ENCODE peak calls at places on chromosomes 6 and 20, in four cellular contexts. Y is GM12878, P is HL-60, N is K562. O is an unnamed sample.

GRCh38 chr6:52499026-52499425 is 77.8 kb downstream of the TRAM2 start:
- DNase-seq in Y (no peak), P (no peak), N (no peak), O (no peak)

GRCh38 chr6:75236630-75237029 is 7.0 kb downstream of the COX7A2 start:
- DNase-seq in Y (no peak), N (no peak), P (no peak), O (no peak)

GRCh38 chr6:38499046-38499445 is 140.7 kb downstream of the BTBD9 start:
- DNase-seq in N (no peak), Y (no peak), P (no peak), O (no peak)

GRCh38 chr6:111626446-111626845 is 20.8 kb upstream of the TRAF3IP2 start:
- DNase-seq in Y (no peak), N (no peak), P (no peak), O (no peak)

GRCh38 chr6:117078624-117079023 is 186.7 kb upstream of the VGLL2 start:
- DNase-seq in N (no peak), Y (no peak), P (no peak), O (no peak)

GRCh38 chr20:42530855-42531674 is 658.6 kb downstream of the PTPRT start:
- DNase-seq in P (no peak), Y (no peak), N (peak), O (no peak)

GRCh38 chr20:19757973-19758887 is at the start of gene RIN2:
- DNase-seq in P (no peak), Y (no peak), N (peak), O (no peak)

GRCh38 chr6:39441986-39442385 is 119.5 kb upstream of the KCNK16 start:
- DNase-seq in P (no peak), Y (no peak), N (no peak), O (no peak)

GRCh38 chr20:41204304-41205265 is 67.2 kb downstream of the PLCG1 start:
- DNase-seq in N (no peak), P (no peak), Y (no peak), O (no peak)

GRCh38 chr20:50401047-50401586 is 109.1 kb upstream of the PTPN1 start:
- DNase-seq in P (no peak), N (no peak), Y (no peak), O (no peak)

GRCh38 chr20:38001173-38001875 is 31.9 kb downstream of the TTI1 start:
- DNase-seq in Y (no peak), N (no peak), P (no peak), O (no peak)

GRCh38 chr20:20513720-20514119 is 145.8 kb downstream of the INSM1 start:
- DNase-seq in N (no peak), Y (no peak), P (no peak), O (no peak)

GRCh38 chr6:98333273-98333672 is 501.1 kb upstream of the POU3F2 start:
- DNase-seq in P (no peak), Y (no peak), N (no peak), O (no peak)

GRCh38 chr6:26307830-26308229 is 57.2 kb upstream of the BTN3A2 start:
- DNase-seq in Y (no peak), P (no peak), N (no peak), O (no peak)

GRCh38 chr6:19860235-19860877 is 23.2 kb downstream of the ID4 start:
- DNase-seq in N (no peak), Y (no peak), P (no peak), O (no peak)

GRCh38 chr6:36241728-36242127 is 28.1 kb upstream of the PNPLA1 start:
- DNase-seq in N (peak), P (peak), Y (peak), O (peak)

GRCh38 chr20:25540273-25540672 is 45.1 kb downstream of the NINL start:
- DNase-seq in Y (no peak), P (no peak), N (no peak), O (no peak)
- TF ChIP-seq SPI1 in Y (no peak), P (no peak), N (no peak), O (no peak)

GRCh38 chr20:58755751-58756524 is 63.3 kb downstream of the NPEPL1 start:
- DNase-seq in N (no peak), P (no peak), Y (no peak), O (no peak)

GRCh38 chr20:58759947-58760346 is 67.3 kb downstream of the NPEPL1 start:
- DNase-seq in Y (no peak), P (no peak), N (no peak), O (no peak)

GRCh38 chr20:58765795-58766194 is 73.2 kb downstream of the NPEPL1 start:
- DNase-seq in P (no peak), N (no peak), Y (no peak), O (no peak)

GRCh38 chr20:58763076-58763475 is 70.5 kb downstream of the NPEPL1 start:
- DNase-seq in P (no peak), Y (no peak), N (no peak), O (no peak)

DNA sequence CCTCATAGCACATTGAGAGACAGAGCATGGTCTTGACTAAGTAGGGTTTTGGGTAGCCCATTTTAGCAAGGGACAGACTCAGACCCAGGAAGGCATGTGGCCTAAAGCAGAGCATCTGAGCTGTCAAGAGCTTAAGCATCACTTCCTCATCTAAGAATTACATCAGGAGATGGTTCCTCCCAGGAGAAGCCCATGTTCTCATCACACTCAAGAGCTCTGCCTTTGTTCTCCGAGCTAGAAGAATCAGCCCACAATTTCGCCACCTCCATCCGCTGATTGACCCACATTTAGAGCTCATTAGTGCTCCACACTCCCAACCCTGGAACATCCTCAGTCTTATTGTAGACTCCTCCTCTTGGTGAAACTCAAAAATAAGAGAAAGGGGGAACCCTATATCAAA is 68.3 kb downstream of the NPEPL1 start:
- DNase-seq in Y (no peak), P (peak), N (no peak), O (no peak)
- TF ChIP-seq SPI1 in Y (no peak), P (peak), N (no peak), O (no peak)

GRCh38 chr6:149233056-149233715 is 84.3 kb upstream of the TAB2 start:
- DNase-seq in P (no peak), N (peak), Y (no peak), O (no peak)
- TF ChIP-seq SPI1 in P (no peak), N (no peak), Y (no peak), O (no peak)

GRCh38 chr6:28336284-28337024 is 506 bp upstream of the ZSCAN31 start:
- DNase-seq in P (peak), Y (peak), N (peak), O (no peak)
- TF ChIP-seq SPI1 in P (peak), Y (peak), N (peak), O (peak)

DNA sequence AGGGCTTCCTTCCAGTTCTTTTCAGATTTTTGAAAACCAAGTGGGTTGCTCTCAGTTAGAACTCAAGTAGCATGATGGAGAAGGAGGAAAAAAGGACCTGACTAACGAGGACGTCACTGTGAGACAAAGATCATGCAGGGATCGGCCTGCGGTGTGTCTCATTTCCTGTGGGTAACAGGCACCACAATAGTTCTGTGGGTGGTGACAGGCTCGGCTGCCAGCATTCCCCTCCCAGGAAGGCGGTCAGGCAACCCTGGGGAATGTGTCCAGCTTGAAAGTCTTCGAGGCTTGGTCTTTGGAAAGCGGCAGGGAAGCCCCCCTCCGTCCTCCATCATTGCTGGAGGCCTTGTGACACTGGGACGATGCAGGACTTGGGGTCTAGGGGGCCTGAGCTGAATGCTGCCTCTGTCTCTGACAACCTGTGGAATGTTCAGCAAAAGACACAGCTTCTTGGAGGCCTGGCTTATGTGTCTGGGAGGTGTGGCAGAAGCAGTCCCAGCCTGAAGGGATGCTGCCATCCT is 121.0 kb downstream of the BCAS1 start:
- DNase-seq in N (no peak), P (no peak), Y (no peak), O (no peak)
- TF ChIP-seq SPI1 in N (no peak), P (no peak), Y (peak), O (no peak)

O was measured in GM12891.